ENCODE peak calls at places on chromosomes 6 and 20, in nine cellular contexts. One of them, this sample, is unnamed.

GRCh38 chr6:49541936-49542335 is 8.5 kb upstream of the C6orf141 start:
- DNase-seq in HTR-8/SVneo: no peak
- DNase-seq in iris pigment epithelial cell: peak; percentile 58
- DNase-seq in pancreas: no peak
- DNase-seq in EL: no peak
- DNase-seq in tibial artery: no peak
- DNase-seq in aorta: no peak
- DNase-seq in stimulated activated CD4-positive, alpha-beta T cell treated with anti-CD3 and anti-CD28 coated beads, Interleukin-1b, Interleukin-23, amount 100 ng/mL, for 24 hours: no peak
- DNase-seq in amniotic stem cell: no peak
- DNase-seq in this sample: no peak

GRCh38 chr6:41658551-41659069 is 20.3 kb downstream of the MDFI start:
- DNase-seq in aorta: peak; percentile 17
- DNase-seq in stimulated activated CD4-positive, alpha-beta T cell treated with anti-CD3 and anti-CD28 coated beads, Interleukin-1b, Interleukin-23, amount 100 ng/mL, for 24 hours: no peak
- DNase-seq in pancreas: no peak
- DNase-seq in HTR-8/SVneo: no peak
- DNase-seq in amniotic stem cell: no peak
- DNase-seq in EL: no peak
- DNase-seq in iris pigment epithelial cell: no peak
- DNase-seq in tibial artery: no peak
- DNase-seq in this sample: no peak

GRCh38 chr6:116557863-116558262 is 4.3 kb downstream of the CALHM4 start:
- DNase-seq in pancreas: no peak
- DNase-seq in stimulated activated CD4-positive, alpha-beta T cell treated with anti-CD3 and anti-CD28 coated beads, Interleukin-1b, Interleukin-23, amount 100 ng/mL, for 24 hours: no peak
- DNase-seq in amniotic stem cell: peak; percentile 89
- DNase-seq in iris pigment epithelial cell: peak; percentile 98
- DNase-seq in tibial artery: no peak
- DNase-seq in aorta: no peak
- DNase-seq in EL: peak; percentile 99
- DNase-seq in HTR-8/SVneo: peak; percentile 82
- DNase-seq in this sample: no peak

GRCh38 chr6:56505861-56506260 is 136.8 kb downstream of the DST start:
- DNase-seq in HTR-8/SVneo: no peak
- DNase-seq in aorta: no peak
- DNase-seq in EL: no peak
- DNase-seq in tibial artery: no peak
- DNase-seq in pancreas: no peak
- DNase-seq in stimulated activated CD4-positive, alpha-beta T cell treated with anti-CD3 and anti-CD28 coated beads, Interleukin-1b, Interleukin-23, amount 100 ng/mL, for 24 hours: no peak
- DNase-seq in iris pigment epithelial cell: no peak
- DNase-seq in amniotic stem cell: no peak
- DNase-seq in this sample: no peak

GRCh38 chr6:4647414-4648365 is 128.5 kb upstream of the CDYL start:
- DNase-seq in aorta: peak; percentile 84
- DNase-seq in tibial artery: peak; percentile 74
- DNase-seq in pancreas: peak; percentile 84
- DNase-seq in HTR-8/SVneo: peak; percentile 60
- DNase-seq in stimulated activated CD4-positive, alpha-beta T cell treated with anti-CD3 and anti-CD28 coated beads, Interleukin-1b, Interleukin-23, amount 100 ng/mL, for 24 hours: peak; percentile 13
- DNase-seq in EL: peak; percentile 83
- DNase-seq in iris pigment epithelial cell: peak; percentile 81
- DNase-seq in amniotic stem cell: peak; percentile 25
- DNase-seq in this sample: peak; percentile 49

GRCh38 chr6:5997420-5998093 is 9.2 kb downstream of the NRN1 start:
- DNase-seq in HTR-8/SVneo: no peak
- DNase-seq in stimulated activated CD4-positive, alpha-beta T cell treated with anti-CD3 and anti-CD28 coated beads, Interleukin-1b, Interleukin-23, amount 100 ng/mL, for 24 hours: no peak
- DNase-seq in EL: no peak
- DNase-seq in tibial artery: no peak
- DNase-seq in iris pigment epithelial cell: no peak
- DNase-seq in aorta: peak; percentile 75
- DNase-seq in pancreas: no peak
- DNase-seq in amniotic stem cell: no peak
- DNase-seq in this sample: no peak

GRCh38 chr6:39362487-39362865 is 40.0 kb upstream of the KCNK16 start:
- DNase-seq in EL: peak; percentile 33
- DNase-seq in stimulated activated CD4-positive, alpha-beta T cell treated with anti-CD3 and anti-CD28 coated beads, Interleukin-1b, Interleukin-23, amount 100 ng/mL, for 24 hours: no peak
- DNase-seq in amniotic stem cell: no peak
- DNase-seq in tibial artery: no peak
- DNase-seq in aorta: no peak
- DNase-seq in pancreas: no peak
- DNase-seq in iris pigment epithelial cell: no peak
- DNase-seq in HTR-8/SVneo: peak; percentile 48
- DNase-seq in this sample: no peak

GRCh38 chr20:62572980-62573379 is 69.3 kb upstream of the SLCO4A1 start:
- DNase-seq in amniotic stem cell: no peak
- DNase-seq in iris pigment epithelial cell: no peak
- DNase-seq in aorta: no peak
- DNase-seq in HTR-8/SVneo: no peak
- DNase-seq in pancreas: no peak
- DNase-seq in tibial artery: no peak
- DNase-seq in stimulated activated CD4-positive, alpha-beta T cell treated with anti-CD3 and anti-CD28 coated beads, Interleukin-1b, Interleukin-23, amount 100 ng/mL, for 24 hours: no peak
- DNase-seq in EL: no peak
- DNase-seq in this sample: no peak

GRCh38 chr6:77740380-77740779 is 87.5 kb downstream of the MEI4 start:
- DNase-seq in HTR-8/SVneo: peak; percentile 3
- DNase-seq in iris pigment epithelial cell: peak; percentile 35
- DNase-seq in amniotic stem cell: peak; percentile 2
- DNase-seq in aorta: no peak
- DNase-seq in tibial artery: no peak
- DNase-seq in pancreas: no peak
- DNase-seq in EL: peak; percentile 4
- DNase-seq in stimulated activated CD4-positive, alpha-beta T cell treated with anti-CD3 and anti-CD28 coated beads, Interleukin-1b, Interleukin-23, amount 100 ng/mL, for 24 hours: no peak
- DNase-seq in this sample: no peak